ENCODE peak calls at places on chromosomes 7 and 10, in ten cellular contexts. E is sigmoid colon, G is IMR-90, H is neural progenitor cell, B is H9, U is heart right ventricle, V is gastrocnemius medialis, F is upper lobe of right lung, Z is colonic mucosa, J is astrocyte. Q is an unnamed sample. For H3K4me1, the result is how much of the 10 kb centered on the place peaks cover.

GRCh38 chr10:68095176-68095575 is 14.1 kb upstream of the MYPN start:
- DNase-seq in Z (no peak), H (no peak), V (no peak), G (peak), E (no peak), F (no peak), U (no peak), J (peak), B (no peak), Q (no peak)

GRCh38 chr10:123635131-123635530 is 31.0 kb upstream of the GPR26 start:
- DNase-seq in J (no peak), U (no peak), Z (no peak), G (no peak), F (no peak), V (no peak), B (no peak), E (no peak), H (no peak), Q (no peak)

GRCh38 chr7:142587578-142588191 is 161.6 kb upstream of the PRSS1 start:
- DNase-seq in J (peak), B (peak), Z (peak), H (peak), V (peak), F (no peak), U (no peak), E (no peak), G (peak), Q (no peak)

GRCh38 chr10:100568937-100569336 is 33.2 kb downstream of the HIF1AN start:
- DNase-seq in G (no peak), Z (no peak), H (no peak), J (no peak), E (no peak), B (peak), F (no peak), U (no peak), V (no peak), Q (no peak)

GRCh38 chr7:149856583-149856982 is 17.2 kb upstream of the ATP6V0E2 start:
- DNase-seq in J (no peak), Z (no peak), B (no peak), U (no peak), H (no peak), G (no peak), F (no peak), V (no peak), E (peak), Q (peak)

GRCh38 chr7:64878684-64879083 is 24.4 kb upstream of the ZNF273 start:
- DNase-seq in V (no peak), G (no peak), B (no peak), E (no peak), U (no peak), F (no peak), H (no peak), J (no peak), Z (peak), Q (no peak)

GRCh38 chr10:70350501-70350900 is 31.9 kb downstream of the LRRC20 start:
- DNase-seq in J (no peak), B (no peak), H (no peak), U (no peak), F (no peak), V (peak), E (peak), G (no peak), Z (no peak), Q (no peak)

GRCh38 chr7:41882745-41883527 is 180.0 kb upstream of the INHBA start:
- DNase-seq in B (no peak), V (no peak), G (no peak), J (no peak), U (no peak), F (no peak), E (no peak), H (no peak), Z (no peak), Q (no peak)

GRCh38 chr7:151780626-151781025 is 96.3 kb downstream of the PRKAG2 start:
- DNase-seq in F (no peak), B (no peak), G (peak), H (no peak), Z (no peak), E (no peak), V (no peak), J (no peak), U (no peak), Q (no peak)

GRCh38 chr7:47392241-47392759 is 189.6 kb downstream of the TNS3 start:
- DNase-seq in H (peak), Z (no peak), G (peak), E (peak), B (no peak), V (peak), J (peak), U (peak), F (peak), Q (no peak)
- TF ChIP-seq CTCF in H (no peak), Z (no peak), G (peak), E (peak), B (no peak), V (peak), J (peak), U (peak), F (peak), Q (no peak)

GRCh38 chr10:104308439-104308903 is 29.8 kb downstream of the ITPRIP start:
- DNase-seq in Z (no peak), E (peak), G (no peak), F (no peak), U (no peak), V (no peak), B (no peak), J (no peak), H (no peak), Q (no peak)
- H3K27ac ChIP-seq in Z (no peak), E (no peak), G (no peak), F (no peak), U (peak), V (peak), B (no peak), J (no peak), H (no peak), Q (peak)

GRCh38 chr7:38585551-38585950 is 45.6 kb downstream of the AMPH start:
- DNase-seq in F (no peak), B (no peak), V (no peak), G (peak), Z (no peak), U (no peak), H (no peak), E (no peak), J (peak), Q (no peak)
- H3K4me1 ChIP-seq in F (under half), B (under half), V (under half), G (under half), Z (under half), U (under half), H (under half), E (under half), J (under half), Q (under half)

GRCh38 chr10:71714055-71714454 is 5.5 kb downstream of the C10orf105 start:
- DNase-seq in H (no peak), U (no peak), F (no peak), Z (no peak), G (no peak), J (no peak), V (no peak), B (no peak), E (no peak), Q (no peak)

GRCh38 chr10:71712572-71713134 is 6.9 kb downstream of the C10orf105 start:
- DNase-seq in G (no peak), V (no peak), J (no peak), H (no peak), U (no peak), Z (no peak), E (no peak), F (no peak), B (no peak), Q (peak)

GRCh38 chr10:71712170-71712569 is 7.4 kb downstream of the C10orf105 start:
- DNase-seq in V (no peak), B (no peak), Z (no peak), G (no peak), U (no peak), H (no peak), F (no peak), J (no peak), E (no peak), Q (no peak)

GRCh38 chr10:71714592-71714991 is 5.0 kb downstream of the C10orf105 start:
- DNase-seq in V (no peak), Z (no peak), U (no peak), H (no peak), E (no peak), F (no peak), B (no peak), G (no peak), J (no peak), Q (no peak)

GRCh38 chr10:71713135-71714040 is 6.2 kb downstream of the C10orf105 start:
- DNase-seq in Z (peak), V (peak), B (no peak), U (peak), G (peak), F (peak), J (peak), E (peak), H (no peak), Q (peak)
- TF ChIP-seq CTCF in Z (no peak), V (no peak), B (no peak), U (no peak), G (peak), F (no peak), J (no peak), E (no peak), H (no peak), Q (no peak)

DNA sequence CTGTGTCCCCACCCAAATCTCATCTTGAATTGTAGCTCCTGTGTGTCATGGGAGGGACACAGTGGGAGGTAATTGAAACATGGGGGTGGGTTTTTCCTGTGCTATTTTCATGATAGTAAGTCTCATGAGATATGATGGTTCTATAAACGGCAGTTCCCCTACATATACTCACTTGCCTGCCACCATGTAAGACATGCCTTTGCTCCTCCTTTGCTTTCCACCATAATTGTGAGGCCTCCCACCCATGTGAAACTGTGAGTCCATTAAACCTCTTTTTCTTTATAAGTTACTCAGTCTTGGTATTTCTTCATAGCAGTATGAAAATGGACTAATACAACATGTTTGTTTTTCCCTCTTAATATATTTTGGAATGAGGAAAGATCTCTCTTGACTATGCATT is 24.5 kb upstream of the TBXAS1 start:
- DNase-seq in U (no peak), B (no peak), Z (no peak), F (no peak), H (no peak), J (no peak), E (no peak), G (no peak), V (no peak), Q (no peak)
- H3K27ac ChIP-seq in U (no peak), B (no peak), Z (no peak), F (no peak), H (no peak), J (no peak), E (no peak), G (no peak), V (no peak), Q (no peak)

GRCh38 chr7:105880571-105881330 is 4.4 kb upstream of the ATXN7L1 start:
- DNase-seq in B (no peak), F (no peak), Z (no peak), U (no peak), J (no peak), H (no peak), V (no peak), G (no peak), E (no peak), Q (no peak)
- H3K4me1 ChIP-seq in B (under half), F (under half), Z (under half), U (under half), J (under half), H (under half), V (under half), G (under half), E (under half), Q (under half)

GRCh38 chr7:85095357-85095756 is 91.5 kb downstream of the SEMA3D start:
- DNase-seq in J (no peak), V (no peak), F (no peak), B (no peak), H (no peak), E (no peak), G (no peak), Z (no peak), U (peak), Q (no peak)
- TF ChIP-seq CTCF in J (no peak), V (no peak), F (no peak), B (no peak), H (no peak), E (no peak), G (no peak), Z (no peak), U (no peak), Q (no peak)

GRCh38 chr10:132574783-132575319 is 37.3 kb downstream of the INPP5A start:
- DNase-seq in U (no peak), J (peak), Z (no peak), H (peak), V (no peak), G (no peak), B (peak), E (peak), F (no peak), Q (no peak)
- H3K27ac ChIP-seq in U (no peak), J (peak), Z (peak), H (no peak), V (no peak), G (no peak), B (no peak), E (peak), F (no peak), Q (peak)

DNA sequence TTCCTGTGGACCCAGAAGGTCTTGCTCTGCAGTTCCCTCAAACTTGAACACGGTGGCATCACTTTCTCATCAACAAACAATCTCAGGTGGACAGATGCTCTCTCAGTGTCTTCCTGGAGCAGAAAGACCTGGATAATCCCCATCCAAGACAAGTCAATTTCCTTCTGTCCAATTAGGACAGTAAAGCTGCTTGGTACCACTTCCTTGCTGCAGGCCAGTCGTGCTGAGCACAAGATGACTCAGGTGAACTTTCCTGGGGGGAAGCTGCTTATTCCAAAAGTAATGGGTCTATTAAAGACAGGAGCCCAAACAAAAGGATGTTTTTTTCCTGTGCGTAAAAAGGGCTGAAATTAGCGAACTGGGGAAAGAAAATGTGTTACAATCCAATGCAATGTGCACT is 107.6 kb upstream of the AFAP1L2 start:
- DNase-seq in G (no peak), Z (no peak), B (no peak), J (no peak), F (no peak), E (no peak), U (no peak), V (no peak), H (no peak), Q (no peak)
- H3K4me1 ChIP-seq in G (under half), Z (under half), B (under half), J (under half), F (under half), E (under half), U (under half), V (under half), H (under half), Q (under half)

Q was measured in Peyer's patch.